ENCODE peak calls at places on chromosomes 13 and 19, in six cellular contexts. D, S, Z, R, M and U are unnamed samples.

GRCh38 chr13:108779308-108779707 is 149.9 kb downstream of the MYO16 start:
- DNase-seq in D (no peak), S (no peak), Z (no peak), R (no peak), M (no peak), U (no peak)

GRCh38 chr19:41376241-41376997 is at the start of gene TMEM91:
- DNase-seq in D (no peak), S (no peak), Z (peak), R (no peak), M (peak), U (peak)

GRCh38 chr13:76792680-76793334 is 93.4 kb downstream of the KCTD12 start:
- DNase-seq in D (peak), S (no peak), Z (peak), R (no peak), M (peak), U (peak)

GRCh38 chr19:27522223-27522622 is 1690.7 kb downstream of the UQCRFS1 start:
- DNase-seq in D (no peak), S (no peak), Z (no peak), R (no peak), M (no peak), U (no peak)

GRCh38 chr13:45276887-45277286 is 64.1 kb downstream of the TPT1 start:
- DNase-seq in D (no peak), S (no peak), Z (no peak), R (no peak), M (no peak), U (no peak)

GRCh38 chr19:16325161-16325527 is 518 bp downstream of the KLF2 start:
- DNase-seq in D (no peak), S (no peak), Z (no peak), R (peak), M (no peak), U (no peak)

GRCh38 chr13:71240906-71241305 is 626.1 kb downstream of the DACH1 start:
- DNase-seq in D (no peak), S (no peak), Z (peak), R (peak), M (no peak), U (no peak)

GRCh38 chr19:41377977-41378707 is 1.8 kb downstream of the TMEM91 start:
- DNase-seq in D (no peak), S (no peak), Z (no peak), R (peak), M (peak), U (no peak)

GRCh38 chr13:110240943-110241342 is 66.0 kb downstream of the COL4A1 start:
- DNase-seq in D (no peak), S (no peak), Z (no peak), R (no peak), M (no peak), U (no peak)

GRCh38 chr19:2190848-2191455 is 27.2 kb downstream of the DOT1L start:
- DNase-seq in D (no peak), S (no peak), Z (no peak), R (no peak), M (no peak), U (no peak)

GRCh38 chr13:79450110-79450509 is 30.8 kb upstream of the NDFIP2 start:
- DNase-seq in D (no peak), S (no peak), Z (no peak), R (no peak), M (no peak), U (no peak)

GRCh38 chr13:51246411-51247298 is 24.5 kb downstream of the FAM124A start:
- DNase-seq in D (no peak), S (no peak), Z (no peak), R (no peak), M (no peak), U (peak)

GRCh38 chr19:16778796-16779411 is 50.3 kb upstream of the SIN3B start:
- DNase-seq in D (no peak), S (no peak), Z (peak), R (peak), M (peak), U (peak)

GRCh38 chr19:35211545-35212230 is 16.9 kb downstream of the FAM187B start:
- DNase-seq in D (no peak), S (no peak), Z (no peak), R (no peak), M (peak), U (peak)

GRCh38 chr19:4916292-4917082 is 7.2 kb downstream of the UHRF1 start:
- DNase-seq in D (no peak), S (no peak), Z (no peak), R (peak), M (no peak), U (no peak)

GRCh38 chr13:88424463-88424862 is 753.3 kb downstream of the SLITRK5 start:
- DNase-seq in D (no peak), S (no peak), Z (no peak), R (no peak), M (no peak), U (no peak)

GRCh38 chr13:80841346-80841882 is 500.5 kb upstream of the SPRY2 start:
- DNase-seq in D (no peak), S (no peak), Z (no peak), R (no peak), M (no peak), U (no peak)

GRCh38 chr19:37362733-37363132 is 8.2 kb upstream of the ZNF527 start:
- DNase-seq in D (no peak), S (no peak), Z (no peak), R (no peak), M (no peak), U (no peak)

GRCh38 chr19:10419646-10420443 is 493 bp upstream of the PDE4A start:
- DNase-seq in D (no peak), S (no peak), Z (peak), R (peak), M (no peak), U (no peak)

GRCh38 chr13:42794572-42795275 is 13.3 kb downstream of the FAM216B start:
- DNase-seq in D (no peak), S (no peak), Z (no peak), R (no peak), M (no peak), U (no peak)

GRCh38 chr13:61192826-61193225 is 222.8 kb downstream of the PCDH20 start:
- DNase-seq in D (no peak), S (no peak), Z (no peak), R (no peak), M (no peak), U (no peak)

GRCh38 chr19:53977991-53978731 is 13.3 kb upstream of the CACNG6 start:
- DNase-seq in D (peak), S (peak), Z (peak), R (no peak), M (peak), U (peak)

GRCh38 chr19:56403261-56403660 is 871 bp upstream of the ZNF583 start:
- DNase-seq in D (no peak), S (no peak), Z (peak), R (peak), M (no peak), U (no peak)

GRCh38 chr19:33273881-33274662 is 28.3 kb downstream of the CEBPA start:
- DNase-seq in D (peak), S (no peak), Z (peak), R (peak), M (peak), U (no peak)

GRCh38 chr19:12774588-12775555 is at the start of gene HOOK2:
- DNase-seq in D (no peak), S (peak), Z (no peak), R (peak), M (peak), U (peak)

GRCh38 chr19:14553042-14553938 is 18.6 kb downstream of the NDUFB7 start:
- DNase-seq in D (no peak), S (no peak), Z (no peak), R (no peak), M (no peak), U (no peak)

GRCh38 chr19:23436944-23437343 is 41.7 kb upstream of the ZNF91 start:
- DNase-seq in D (no peak), S (no peak), Z (no peak), R (no peak), M (no peak), U (no peak)

GRCh38 chr13:94620286-94620896 is 18.7 kb downstream of the GPR180 start:
- DNase-seq in D (no peak), S (no peak), Z (peak), R (peak), M (no peak), U (no peak)

DNA sequence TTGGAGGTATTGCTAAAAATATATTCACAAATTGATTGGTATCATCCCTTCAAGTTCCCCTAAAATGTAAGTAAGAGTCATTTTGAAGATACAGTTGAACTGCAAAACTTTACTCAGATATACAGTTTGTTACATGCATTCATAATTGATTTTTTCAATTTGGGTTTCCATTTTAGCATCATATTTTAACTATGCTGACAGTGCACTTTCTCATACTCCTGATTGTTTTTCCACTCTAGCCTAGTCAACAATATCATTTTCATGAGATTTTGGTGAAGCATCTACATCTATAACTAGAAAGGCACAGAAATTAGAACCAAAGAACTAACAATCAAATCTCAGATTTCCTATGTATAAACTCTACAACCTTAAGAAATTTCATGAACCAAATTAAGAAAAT is 2850.4 kb upstream of the PCDH20 start:
- DNase-seq in D (no peak), S (no peak), Z (no peak), R (no peak), M (no peak), U (no peak)
- TF ChIP-seq CTCF in D (no peak), S (no peak), Z (no peak), R (no peak), M (no peak), U (no peak)

GRCh38 chr19:45881909-45882528 is 3.9 kb downstream of the IRF2BP1 start:
- DNase-seq in D (no peak), S (peak), Z (no peak), R (no peak), M (no peak), U (no peak)

GRCh38 chr19:45883881-45884681 is 1.9 kb downstream of the IRF2BP1 start:
- DNase-seq in D (no peak), S (peak), Z (no peak), R (no peak), M (no peak), U (no peak)

GRCh38 chr19:45883586-45883880 is 2.4 kb downstream of the IRF2BP1 start:
- DNase-seq in D (no peak), S (no peak), Z (no peak), R (no peak), M (no peak), U (no peak)

GRCh38 chr19:45881082-45881908 is 4.6 kb downstream of the IRF2BP1 start:
- DNase-seq in D (no peak), S (peak), Z (no peak), R (no peak), M (no peak), U (no peak)

DNA sequence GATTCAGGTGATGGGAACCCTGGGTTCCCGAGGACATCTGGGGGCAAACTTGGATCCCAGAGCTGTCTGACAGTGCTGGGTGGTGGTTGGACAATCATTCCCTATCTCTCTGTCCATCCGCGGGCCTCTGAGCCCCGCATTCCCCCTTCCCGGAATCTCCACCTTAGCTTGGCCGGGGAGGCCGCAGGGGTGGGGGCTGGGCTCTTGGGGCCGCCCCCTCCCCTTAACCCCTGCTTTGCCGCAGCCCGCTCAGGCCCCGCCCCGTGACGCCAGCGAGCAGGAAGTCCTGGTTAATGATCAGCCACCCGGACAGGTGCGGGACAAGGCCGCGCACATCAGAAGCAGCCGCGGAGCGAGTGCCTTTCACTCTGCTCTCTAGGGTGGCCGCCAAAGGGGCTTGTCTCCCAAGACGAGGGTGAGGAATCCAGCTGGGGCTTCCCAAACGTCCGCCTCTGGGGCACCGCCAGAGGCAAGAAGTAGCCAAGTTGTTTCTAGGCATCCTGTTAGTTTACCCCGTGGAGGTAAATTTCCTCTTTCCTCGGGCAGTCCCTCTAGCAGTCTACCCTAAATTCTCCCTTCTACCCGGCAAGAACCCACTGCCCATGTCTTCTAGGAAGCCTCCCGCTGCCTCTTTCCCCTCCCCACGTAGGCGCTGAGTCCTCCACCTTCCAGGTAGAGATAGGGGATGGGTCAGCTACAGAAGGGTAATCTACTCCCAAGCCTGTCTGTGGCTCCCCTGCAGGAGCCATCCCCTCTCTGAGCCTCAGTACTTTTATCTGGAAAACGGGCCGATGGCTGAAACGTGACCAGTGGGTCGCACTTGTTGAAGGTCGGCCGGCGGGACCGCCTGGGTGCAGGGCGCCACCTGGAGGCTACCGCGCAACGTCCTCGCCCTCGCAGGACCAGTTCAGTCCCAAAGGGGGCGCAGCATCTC is 3.0 kb downstream of the IRF2BP1 start:
- DNase-seq in D (peak), S (peak), Z (peak), R (peak), M (peak), U (peak)
- TF ChIP-seq CTCF in D (peak), S (peak), Z (peak), R (peak), M (peak), U (peak)

DNA sequence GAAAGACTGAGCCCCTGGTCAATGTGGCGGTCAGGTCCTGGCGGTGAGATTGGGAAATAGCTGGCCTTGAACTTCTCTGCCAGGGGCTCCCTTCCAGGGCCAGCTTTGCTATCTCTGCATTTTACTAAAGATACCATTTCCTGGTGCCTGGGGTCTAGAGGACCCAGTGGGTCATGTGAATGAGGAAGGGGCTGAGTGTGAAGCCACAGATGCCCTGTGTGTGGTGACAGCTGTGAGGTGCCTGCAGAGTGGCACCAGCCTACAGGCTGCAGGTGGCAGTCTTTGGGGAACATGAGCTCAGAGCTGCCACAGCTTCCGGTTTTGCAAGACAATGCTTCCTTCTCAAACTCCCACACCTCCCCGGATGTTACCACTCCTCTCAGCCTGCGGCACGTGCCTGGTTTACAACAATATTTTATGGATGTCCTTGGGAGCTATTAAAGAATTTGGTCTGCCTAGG is 5.2 kb upstream of the MLNR start:
- DNase-seq in D (no peak), S (no peak), Z (peak), R (peak), M (no peak), U (peak)
- TF ChIP-seq CTCF in D (no peak), S (no peak), Z (no peak), R (no peak), M (no peak), U (no peak)

DNA sequence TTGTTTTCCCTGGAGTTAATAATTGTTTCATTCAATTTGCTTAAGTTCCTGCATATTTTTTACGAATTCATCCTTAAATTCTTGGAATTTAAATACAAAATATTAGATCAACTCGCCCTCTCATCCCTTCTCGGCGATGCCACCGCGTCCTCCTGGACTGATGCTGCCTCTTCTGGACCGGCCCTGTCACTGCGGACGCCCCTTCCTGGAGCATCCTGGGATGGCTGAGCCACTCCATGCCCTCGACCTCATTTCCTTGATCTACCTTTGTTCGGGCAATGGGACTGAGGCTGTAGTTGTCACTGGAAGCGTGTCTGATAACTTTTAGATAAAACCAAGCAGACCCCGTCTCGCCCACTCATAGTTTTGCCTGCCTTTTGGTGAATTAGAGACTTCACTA is 283.6 kb downstream of the TEX29 start:
- DNase-seq in D (no peak), S (no peak), Z (no peak), R (no peak), M (no peak), U (no peak)
- TF ChIP-seq CTCF in D (no peak), S (no peak), Z (no peak), R (no peak), M (no peak), U (no peak)

GRCh38 chr19:46373573-46374359 is 26.9 kb downstream of the PPP5C start:
- DNase-seq in D (no peak), S (peak), Z (peak), R (no peak), M (no peak), U (peak)
- TF ChIP-seq CTCF in D (no peak), S (no peak), Z (no peak), R (no peak), M (no peak), U (no peak)